ENCODE peak calls at places on chromosomes 13 and 19, in six cellular contexts. One of them, this sample, is unnamed.

GRCh38 chr13:52737900-52738299 is 1.7 kb downstream of the CNMD start:
- DNase-seq in B cell: no peak
- DNase-seq in IMR-90: no peak
- DNase-seq in brain microvascular endothelial cell: no peak
- DNase-seq in heart left ventricle: no peak
- DNase-seq in astrocyte of the spinal cord: no peak
- DNase-seq in this sample: no peak

GRCh38 chr19:9622531-9622930 is 1.5 kb upstream of the ZNF561 start:
- DNase-seq in B cell: no peak
- DNase-seq in IMR-90: no peak
- DNase-seq in brain microvascular endothelial cell: no peak
- DNase-seq in heart left ventricle: no peak
- DNase-seq in astrocyte of the spinal cord: peak; percentile 7
- DNase-seq in this sample: peak; percentile 22

GRCh38 chr19:46574533-46574932 is 26.6 kb upstream of the CALM3 start:
- DNase-seq in B cell: no peak
- DNase-seq in IMR-90: no peak
- DNase-seq in brain microvascular endothelial cell: no peak
- DNase-seq in heart left ventricle: no peak
- DNase-seq in astrocyte of the spinal cord: no peak
- DNase-seq in this sample: no peak

GRCh38 chr19:49157445-49158224 is at the start of gene TRPM4:
- DNase-seq in B cell: no peak
- DNase-seq in IMR-90: peak; percentile 61
- DNase-seq in brain microvascular endothelial cell: peak; percentile 74
- DNase-seq in heart left ventricle: peak; percentile 97
- DNase-seq in astrocyte of the spinal cord: peak; percentile 72
- DNase-seq in this sample: peak; percentile 88

GRCh38 chr13:109389456-109389855 is 396.9 kb downstream of the IRS2 start:
- DNase-seq in B cell: no peak
- DNase-seq in IMR-90: peak; percentile 37
- DNase-seq in brain microvascular endothelial cell: no peak
- DNase-seq in heart left ventricle: no peak
- DNase-seq in astrocyte of the spinal cord: peak; percentile 30
- DNase-seq in this sample: no peak

GRCh38 chr13:83086948-83087347 is 795.3 kb downstream of the SLITRK1 start:
- DNase-seq in B cell: no peak
- DNase-seq in IMR-90: peak; percentile 4
- DNase-seq in brain microvascular endothelial cell: no peak
- DNase-seq in heart left ventricle: no peak
- DNase-seq in astrocyte of the spinal cord: no peak
- DNase-seq in this sample: no peak

GRCh38 chr13:113660066-113660465 is 2.1 kb upstream of the ATP4B start:
- DNase-seq in B cell: no peak
- DNase-seq in IMR-90: no peak
- DNase-seq in brain microvascular endothelial cell: no peak
- DNase-seq in heart left ventricle: no peak
- DNase-seq in astrocyte of the spinal cord: no peak
- DNase-seq in this sample: no peak

GRCh38 chr19:50478901-50479715 is 2.5 kb upstream of the GARIN5A start:
- DNase-seq in B cell: no peak
- DNase-seq in IMR-90: peak; percentile 44
- DNase-seq in brain microvascular endothelial cell: peak; percentile 38
- DNase-seq in heart left ventricle: no peak
- DNase-seq in astrocyte of the spinal cord: peak; percentile 32
- DNase-seq in this sample: no peak

GRCh38 chr19:44113784-44114390 is 688 bp downstream of the ZNF225 start:
- DNase-seq in B cell: no peak
- DNase-seq in IMR-90: peak; percentile 27
- DNase-seq in brain microvascular endothelial cell: no peak
- DNase-seq in heart left ventricle: no peak
- DNase-seq in astrocyte of the spinal cord: no peak
- DNase-seq in this sample: peak; percentile 3

GRCh38 chr19:44112802-44113137 is 429 bp upstream of the ZNF225 start:
- DNase-seq in B cell: no peak
- DNase-seq in IMR-90: no peak
- DNase-seq in brain microvascular endothelial cell: no peak
- DNase-seq in heart left ventricle: no peak
- DNase-seq in astrocyte of the spinal cord: no peak
- DNase-seq in this sample: no peak

GRCh38 chr19:44111910-44112463 is 1.2 kb upstream of the ZNF225 start:
- DNase-seq in B cell: no peak
- DNase-seq in IMR-90: peak; percentile 92
- DNase-seq in brain microvascular endothelial cell: peak; percentile 94
- DNase-seq in heart left ventricle: no peak
- DNase-seq in astrocyte of the spinal cord: peak; percentile 80
- DNase-seq in this sample: no peak

GRCh38 chr19:44109458-44109857 is 3.7 kb upstream of the ZNF225 start:
- DNase-seq in B cell: no peak
- DNase-seq in IMR-90: no peak
- DNase-seq in brain microvascular endothelial cell: no peak
- DNase-seq in heart left ventricle: no peak
- DNase-seq in astrocyte of the spinal cord: no peak
- DNase-seq in this sample: no peak

DNA sequence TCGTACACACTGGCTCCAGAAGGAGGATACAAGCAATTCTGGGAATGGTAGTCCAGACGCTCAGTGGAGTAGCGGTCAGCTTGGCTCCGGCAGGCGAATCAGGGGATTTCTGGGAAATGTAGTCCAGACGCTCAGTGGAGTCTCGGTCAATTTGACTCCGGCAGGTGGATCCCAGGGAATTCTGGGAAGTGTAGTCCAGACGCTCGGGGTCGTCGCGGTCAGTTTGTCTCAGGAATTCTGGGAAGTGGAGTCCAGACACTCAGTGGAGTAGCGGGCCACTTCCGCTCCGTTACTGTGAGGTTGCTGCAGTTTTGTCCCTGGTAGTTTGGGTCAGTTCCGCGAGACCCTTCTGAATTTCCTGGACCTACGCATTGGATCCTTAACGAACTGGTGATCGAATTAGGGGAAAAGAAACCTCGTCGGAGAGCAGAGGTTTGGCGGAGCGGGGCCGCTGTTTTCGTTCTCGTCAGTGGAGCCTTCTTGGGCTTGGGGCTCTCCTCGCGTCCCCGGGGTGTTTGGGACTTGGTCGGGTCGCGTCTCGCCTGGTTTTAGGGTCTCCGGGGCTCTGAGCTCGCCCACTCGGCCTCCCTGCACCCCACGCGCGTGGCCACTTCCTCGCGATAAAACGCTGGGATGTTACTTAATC is at the start of gene ZNF225:
- DNase-seq in B cell: peak; percentile 80
- DNase-seq in IMR-90: peak; percentile 99
- DNase-seq in brain microvascular endothelial cell: peak; percentile 99
- DNase-seq in heart left ventricle: peak; percentile 96
- DNase-seq in astrocyte of the spinal cord: peak; percentile 98
- DNase-seq in this sample: peak; percentile 99
- TF ChIP-seq CTCF in B cell: no peak
- TF ChIP-seq CTCF in IMR-90: no peak
- TF ChIP-seq CTCF in brain microvascular endothelial cell: peak; percentile 19
- TF ChIP-seq CTCF in heart left ventricle: no peak
- TF ChIP-seq CTCF in astrocyte of the spinal cord: no peak
- TF ChIP-seq CTCF in this sample: no peak

GRCh38 chr19:42028304-42029216 is 34.5 kb upstream of the ATP1A3 start:
- DNase-seq in B cell: no peak
- DNase-seq in IMR-90: no peak
- DNase-seq in brain microvascular endothelial cell: no peak
- DNase-seq in heart left ventricle: no peak
- DNase-seq in astrocyte of the spinal cord: no peak
- DNase-seq in this sample: peak; percentile 26
- TF ChIP-seq CTCF in B cell: peak; percentile 21
- TF ChIP-seq CTCF in IMR-90: peak; percentile 34
- TF ChIP-seq CTCF in brain microvascular endothelial cell: peak; percentile 74
- TF ChIP-seq CTCF in heart left ventricle: peak; percentile 33
- TF ChIP-seq CTCF in astrocyte of the spinal cord: peak; percentile 55
- TF ChIP-seq CTCF in this sample: peak; percentile 36

GRCh38 chr13:97809576-97809975 is 143.9 kb upstream of the IPO5 start:
- DNase-seq in B cell: no peak
- DNase-seq in IMR-90: peak; percentile 6
- DNase-seq in brain microvascular endothelial cell: no peak
- DNase-seq in heart left ventricle: no peak
- DNase-seq in astrocyte of the spinal cord: peak; percentile 8
- DNase-seq in this sample: peak; percentile 57

GRCh38 chr13:97810152-97810551 is 143.3 kb upstream of the IPO5 start:
- DNase-seq in B cell: no peak
- DNase-seq in IMR-90: peak; percentile 14
- DNase-seq in brain microvascular endothelial cell: peak; percentile 7
- DNase-seq in heart left ventricle: no peak
- DNase-seq in astrocyte of the spinal cord: peak; percentile 23
- DNase-seq in this sample: peak; percentile 48
- TF ChIP-seq CTCF in B cell: no peak
- TF ChIP-seq CTCF in IMR-90: peak; percentile 49
- TF ChIP-seq CTCF in brain microvascular endothelial cell: peak; percentile 36
- TF ChIP-seq CTCF in heart left ventricle: peak; percentile 52
- TF ChIP-seq CTCF in astrocyte of the spinal cord: peak; percentile 55
- TF ChIP-seq CTCF in this sample: peak; percentile 54

DNA sequence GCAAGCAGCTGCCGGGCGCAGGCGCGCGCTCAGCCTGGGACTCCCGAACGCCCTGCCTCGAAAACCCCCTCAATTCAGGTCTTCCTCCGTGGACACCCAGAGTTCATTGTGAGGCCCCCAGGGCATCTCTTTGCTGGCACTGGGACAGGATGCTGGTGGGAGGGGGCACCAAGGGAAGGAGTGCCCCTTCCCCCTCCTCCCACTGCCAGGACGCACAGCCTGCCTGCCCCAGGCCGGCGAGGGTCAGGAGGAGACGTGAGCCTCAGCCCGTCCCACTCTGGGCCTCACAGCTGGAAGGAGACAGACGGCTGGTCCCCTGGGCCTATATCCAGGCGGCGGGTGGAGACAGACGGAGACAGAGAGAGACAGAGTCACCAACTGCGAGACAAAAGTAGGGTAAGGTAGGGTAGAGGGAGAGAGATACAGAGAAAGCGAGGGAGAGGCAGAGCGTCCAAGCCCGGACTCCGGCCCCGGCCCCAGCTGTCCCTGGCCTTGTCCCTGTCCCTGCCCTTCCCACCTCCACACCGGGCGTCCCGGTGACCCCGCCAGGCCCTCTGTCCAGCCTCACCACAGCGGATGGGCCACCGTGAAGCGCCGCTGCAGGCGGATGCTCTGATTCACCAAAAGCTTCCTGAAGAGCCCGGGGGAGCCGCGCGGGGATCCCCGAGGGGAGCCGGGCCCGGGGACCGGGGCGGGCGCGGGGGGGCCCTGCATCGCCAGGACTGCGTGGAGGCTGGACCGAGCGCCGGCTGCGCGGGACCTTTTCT is at the start of gene PDE4C:
- DNase-seq in B cell: no peak
- DNase-seq in IMR-90: no peak
- DNase-seq in brain microvascular endothelial cell: no peak
- DNase-seq in heart left ventricle: peak; percentile 82
- DNase-seq in astrocyte of the spinal cord: no peak
- DNase-seq in this sample: no peak
- TF ChIP-seq CTCF in B cell: no peak
- TF ChIP-seq CTCF in IMR-90: no peak
- TF ChIP-seq CTCF in brain microvascular endothelial cell: no peak
- TF ChIP-seq CTCF in heart left ventricle: no peak
- TF ChIP-seq CTCF in astrocyte of the spinal cord: no peak
- TF ChIP-seq CTCF in this sample: no peak

GRCh38 chr19:52048604-52049493 is at the start of gene ZNF432:
- DNase-seq in B cell: peak; percentile 73
- DNase-seq in IMR-90: peak; percentile 91
- DNase-seq in brain microvascular endothelial cell: peak; percentile 91
- DNase-seq in heart left ventricle: peak; percentile 98
- DNase-seq in astrocyte of the spinal cord: peak; percentile 96
- DNase-seq in this sample: peak; percentile 92
- TF ChIP-seq CTCF in B cell: no peak
- TF ChIP-seq CTCF in IMR-90: no peak
- TF ChIP-seq CTCF in brain microvascular endothelial cell: no peak
- TF ChIP-seq CTCF in heart left ventricle: no peak
- TF ChIP-seq CTCF in astrocyte of the spinal cord: no peak
- TF ChIP-seq CTCF in this sample: no peak

DNA sequence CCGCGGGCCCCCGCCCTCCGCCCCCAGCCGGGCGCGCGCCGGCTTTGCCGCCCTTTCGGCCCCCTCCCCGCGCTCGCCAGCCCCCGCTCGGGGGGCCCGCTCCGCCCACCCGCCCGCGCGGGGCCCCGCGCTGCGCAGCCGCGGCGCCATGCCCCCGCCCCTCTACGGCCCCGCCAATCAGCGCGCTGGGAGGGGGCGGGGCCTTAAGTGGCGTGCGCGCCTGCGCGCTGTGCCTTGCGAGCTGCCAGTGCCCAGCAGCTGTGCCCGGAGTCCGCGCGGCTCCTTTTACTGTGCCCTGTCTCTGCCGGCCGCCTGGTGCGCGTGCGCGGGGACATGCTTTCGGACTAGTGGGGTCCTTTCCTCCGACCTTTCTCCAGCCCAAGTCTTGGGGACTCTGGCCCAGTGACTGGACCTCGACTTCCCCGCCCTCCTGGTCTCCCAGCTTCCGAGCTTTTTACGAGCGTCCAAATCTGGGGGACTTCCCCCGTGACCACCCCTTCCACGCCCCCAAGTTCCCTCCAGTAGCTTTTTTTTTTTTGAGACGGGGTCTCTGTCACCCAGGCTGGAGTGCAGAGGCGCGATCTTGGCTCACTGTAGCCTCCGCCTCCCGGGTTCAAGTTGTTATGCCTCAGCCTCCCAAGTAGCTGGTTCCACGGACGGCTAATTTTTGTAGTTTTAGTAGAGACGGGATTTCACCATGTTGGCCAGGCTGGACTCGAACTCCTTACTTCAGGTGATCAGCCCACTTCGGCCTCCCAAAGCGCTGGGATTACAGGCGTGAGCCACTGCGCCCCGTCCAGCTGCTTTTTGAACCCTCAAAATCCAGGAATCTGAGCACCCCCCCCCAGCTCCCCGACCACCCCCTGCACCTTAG is at the start of gene MBD3:
- DNase-seq in B cell: peak; percentile 100
- DNase-seq in IMR-90: peak; percentile 93
- DNase-seq in brain microvascular endothelial cell: peak; percentile 73
- DNase-seq in heart left ventricle: peak; percentile 95
- DNase-seq in astrocyte of the spinal cord: peak; percentile 90
- DNase-seq in this sample: peak; percentile 94
- TF ChIP-seq CTCF in B cell: no peak
- TF ChIP-seq CTCF in IMR-90: no peak
- TF ChIP-seq CTCF in brain microvascular endothelial cell: no peak
- TF ChIP-seq CTCF in heart left ventricle: no peak
- TF ChIP-seq CTCF in astrocyte of the spinal cord: no peak
- TF ChIP-seq CTCF in this sample: no peak

GRCh38 chr13:30551194-30551593 is 66.5 kb upstream of the USPL1 start:
- DNase-seq in B cell: peak; percentile 36
- DNase-seq in IMR-90: peak; percentile 43
- DNase-seq in brain microvascular endothelial cell: no peak
- DNase-seq in heart left ventricle: no peak
- DNase-seq in astrocyte of the spinal cord: peak; percentile 18
- DNase-seq in this sample: peak; percentile 54
- TF ChIP-seq CTCF in B cell: peak; percentile 61
- TF ChIP-seq CTCF in IMR-90: peak; percentile 38
- TF ChIP-seq CTCF in brain microvascular endothelial cell: peak; percentile 55
- TF ChIP-seq CTCF in heart left ventricle: peak; percentile 36
- TF ChIP-seq CTCF in astrocyte of the spinal cord: peak; percentile 30
- TF ChIP-seq CTCF in this sample: peak; percentile 17

GRCh38 chr19:16659832-16660708 is at the start of gene SMIM7:
- DNase-seq in B cell: peak; percentile 96
- DNase-seq in IMR-90: peak; percentile 98
- DNase-seq in brain microvascular endothelial cell: peak; percentile 97
- DNase-seq in heart left ventricle: peak; percentile 99
- DNase-seq in astrocyte of the spinal cord: peak; percentile 99
- DNase-seq in this sample: peak; percentile 99
- TF ChIP-seq CTCF in B cell: no peak
- TF ChIP-seq CTCF in IMR-90: peak; percentile 30
- TF ChIP-seq CTCF in brain microvascular endothelial cell: peak; percentile 20
- TF ChIP-seq CTCF in heart left ventricle: peak; percentile 51
- TF ChIP-seq CTCF in astrocyte of the spinal cord: peak; percentile 24
- TF ChIP-seq CTCF in this sample: no peak

This sample was measured in MCF 10A.